ENCODE peak calls at places on chromosomes 6 and 20, in nine cellular contexts. J, K, C, Y, N, V, S, W and D are unnamed samples.

GRCh38 chr6:12605888-12606345 is 110.7 kb upstream of the PHACTR1 start:
- DNase-seq in W (peak; percentile 15), S (no peak), J (peak; percentile 47), C (no peak), Y (peak; percentile 82), K (peak; percentile 48), V (no peak), N (no peak), D (peak; percentile 38)

GRCh38 chr20:63354636-63355385 is 6.3 kb downstream of the CHRNA4 start:
- DNase-seq in N (no peak), S (no peak), V (no peak), K (no peak), C (no peak), W (no peak), J (no peak), Y (no peak), D (no peak)

GRCh38 chr6:160431791-160432404 is 83.7 kb downstream of the SLC22A3 start:
- DNase-seq in V (no peak), J (no peak), C (no peak), K (no peak), W (no peak), Y (no peak), S (no peak), N (no peak), D (no peak)

GRCh38 chr20:34549291-34549928 is 9.1 kb upstream of the MAP1LC3A start:
- DNase-seq in J (no peak), S (no peak), Y (peak; percentile 95), V (no peak), K (no peak), W (no peak), C (no peak), N (no peak), D (peak; percentile 26)

GRCh38 chr6:11185204-11185842 is 47.1 kb downstream of the NEDD9 start:
- DNase-seq in S (no peak), J (no peak), K (no peak), V (no peak), C (no peak), Y (no peak), N (no peak), W (no peak), D (no peak)

GRCh38 chr6:75217203-75217602 is 11.3 kb upstream of the COL12A1 start:
- DNase-seq in K (no peak), W (no peak), S (no peak), J (no peak), N (no peak), C (no peak), V (no peak), Y (peak; percentile 45), D (no peak)

GRCh38 chr6:38846844-38847243 is 131.7 kb downstream of the DNAH8 start:
- DNase-seq in Y (no peak), V (no peak), C (no peak), S (no peak), K (no peak), W (no peak), J (no peak), N (no peak), D (no peak)

GRCh38 chr20:51972031-51972430 is 169.7 kb upstream of the SALL4 start:
- DNase-seq in W (no peak), S (no peak), Y (no peak), V (no peak), N (no peak), K (no peak), C (no peak), J (no peak), D (no peak)

GRCh38 chr20:6906871-6907270 is 139.4 kb downstream of the BMP2 start:
- DNase-seq in N (no peak), C (no peak), W (no peak), J (no peak), V (no peak), Y (no peak), S (no peak), K (no peak), D (no peak)

GRCh38 chr6:73811706-73812105 is 115.7 kb downstream of the CD109 start:
- DNase-seq in W (no peak), N (no peak), C (no peak), Y (no peak), V (no peak), K (peak; percentile 11), S (no peak), J (no peak), D (no peak)

DNA sequence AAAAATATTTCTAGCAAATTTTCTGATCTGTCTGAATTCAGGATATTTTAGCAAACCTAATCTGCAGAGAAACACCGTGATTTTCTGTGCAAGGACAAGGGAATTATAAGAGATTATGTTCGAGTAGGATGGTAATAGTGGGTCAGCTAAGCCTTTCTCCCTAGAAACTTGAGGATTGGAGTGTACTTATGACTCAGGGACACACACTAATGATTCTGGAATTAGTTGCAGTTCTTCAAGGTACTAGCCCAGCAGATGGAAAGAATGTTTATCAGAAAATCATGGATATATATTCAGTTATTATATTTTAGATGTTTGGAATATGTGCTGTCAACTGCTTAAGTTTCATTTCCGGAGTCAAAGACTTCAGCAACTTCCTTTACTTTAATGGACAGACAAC is 177.1 kb upstream of the MAP3K7 start:
- DNase-seq in Y (no peak), S (no peak), V (no peak), J (no peak), C (no peak), W (no peak), K (no peak), N (no peak), D (no peak)
- H3K4me3 ChIP-seq in Y (no peak overlapping the region), S (no peak overlapping the region), V (no peak overlapping the region), J (no peak overlapping the region), C (no peak overlapping the region), W (no peak overlapping the region), K (no peak overlapping the region), N (no peak overlapping the region), D (no peak overlapping the region)

GRCh38 chr20:48636301-48636700 is 191.5 kb downstream of the PREX1 start:
- DNase-seq in C (no peak), Y (no peak), K (no peak), S (no peak), W (no peak), V (no peak), N (no peak), J (no peak), D (no peak)

GRCh38 chr20:48639899-48640298 is 187.9 kb downstream of the PREX1 start:
- DNase-seq in N (no peak), S (no peak), C (no peak), V (no peak), Y (no peak), W (no peak), K (no peak), J (no peak), D (no peak)

GRCh38 chr20:48640871-48641270 is 186.9 kb downstream of the PREX1 start:
- DNase-seq in S (no peak), W (no peak), C (no peak), Y (no peak), J (no peak), N (no peak), K (no peak), V (no peak), D (no peak)

GRCh38 chr20:48637461-48637860 is 190.3 kb downstream of the PREX1 start:
- DNase-seq in C (no peak), J (no peak), S (no peak), Y (no peak), K (no peak), V (no peak), N (no peak), W (no peak), D (no peak)

DNA sequence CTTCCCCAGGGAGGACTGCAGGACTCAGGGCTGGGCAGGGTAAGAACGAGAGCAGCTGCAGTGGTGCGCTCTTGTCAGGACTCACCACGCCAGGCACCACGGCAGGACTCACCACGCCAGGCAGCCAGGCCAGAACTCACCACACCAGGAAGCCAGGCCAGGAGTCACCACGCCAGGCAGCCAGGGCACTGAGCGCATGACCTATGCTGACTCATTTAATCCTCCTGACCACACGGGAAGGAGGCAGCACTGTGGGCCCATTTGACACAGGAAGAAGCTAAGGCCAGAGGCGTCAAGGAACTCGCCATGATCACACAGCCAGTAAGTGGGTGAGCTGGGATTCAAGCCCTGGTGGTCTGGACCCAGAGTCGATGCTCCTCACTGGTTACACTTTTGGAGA is 189.3 kb downstream of the PREX1 start:
- DNase-seq in W (no peak), J (no peak), C (no peak), N (no peak), Y (no peak), K (no peak), V (no peak), S (no peak), D (no peak)
- H3K36me3 ChIP-seq in W (peaks cover 29% of the 10 kb centered on the region), J (no peaks in the 10 kb centered on the region), C (no peaks in the 10 kb centered on the region), N (peaks cover 74% of the 10 kb centered on the region), Y (peaks cover 10% of the 10 kb centered on the region), K (peaks cover 98% of the 10 kb centered on the region), V (peaks cover 85% of the 10 kb centered on the region), S (peaks cover 92% of the 10 kb centered on the region), D (no peaks in the 10 kb centered on the region)

DNA sequence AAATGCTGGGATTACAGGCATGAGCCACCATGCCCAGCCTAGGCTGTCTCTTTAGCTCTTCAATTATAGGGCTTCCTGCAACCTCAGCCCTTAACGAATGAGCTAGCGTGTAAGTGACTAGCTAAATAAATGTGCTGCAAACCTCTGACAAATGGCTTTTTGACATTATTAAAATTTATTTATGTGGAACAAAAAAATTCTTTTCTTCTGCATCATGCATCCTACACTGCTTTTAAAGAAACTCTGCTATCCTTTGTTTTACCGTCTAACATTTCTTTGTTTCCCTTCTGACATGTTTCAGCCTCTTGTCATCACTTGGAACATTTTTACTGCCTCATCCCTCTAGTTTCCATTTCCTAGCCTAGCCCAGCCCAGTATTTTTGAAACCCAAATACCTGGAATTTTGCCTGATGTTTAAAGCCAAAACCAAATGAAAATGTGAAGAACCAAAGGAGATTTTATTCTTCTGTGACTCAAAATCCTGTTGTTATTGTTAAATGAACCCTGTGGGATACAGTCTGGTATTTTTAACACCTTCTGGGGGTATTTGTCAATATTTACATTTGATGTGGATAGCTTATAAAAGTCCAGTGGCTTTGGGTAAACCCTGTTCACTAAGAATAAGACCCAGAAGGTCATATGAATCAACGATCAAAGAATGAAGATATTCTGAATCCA is 9.5 kb downstream of the NT5E start:
- DNase-seq in J (no peak), N (no peak), C (no peak), W (no peak), K (no peak), S (no peak), V (no peak), Y (no peak), D (no peak)
- H3K4me1 ChIP-seq in J (peaks cover 27% of the 10 kb centered on the region), N (peaks cover 24% of the 10 kb centered on the region), C (peaks cover 16% of the 10 kb centered on the region), W (peaks cover 45% of the 10 kb centered on the region), K (no peaks in the 10 kb centered on the region), S (no peaks in the 10 kb centered on the region), V (no peaks in the 10 kb centered on the region), Y (peaks cover 3% of the 10 kb centered on the region), D (no peaks in the 10 kb centered on the region)

DNA sequence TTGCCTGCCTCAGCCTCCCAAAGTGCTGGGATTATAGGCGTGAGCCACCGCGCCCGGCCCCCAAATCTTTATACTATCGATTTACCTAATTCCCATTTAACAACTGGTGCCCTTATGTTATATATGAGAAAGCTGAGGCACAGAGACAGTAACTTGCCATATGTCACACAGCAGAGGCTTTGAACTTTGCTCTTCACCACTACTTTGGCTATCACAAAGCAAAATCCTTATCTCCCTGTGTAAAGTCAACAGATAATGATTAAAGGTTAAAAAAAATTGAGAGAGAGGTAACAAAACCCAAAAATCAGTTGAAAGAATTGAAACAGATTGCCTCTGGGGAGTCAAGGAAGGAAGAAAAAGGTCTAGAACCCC is 22.3 kb downstream of the ILRUN start:
- DNase-seq in Y (no peak), C (no peak), V (no peak), N (no peak), S (no peak), K (no peak), W (no peak), J (no peak), D (no peak)
- H3K4me3 ChIP-seq in Y (no peak overlapping the region), C (no peak overlapping the region), V (no peak overlapping the region), N (no peak overlapping the region), S (peak overlapping the region; percentile 61), K (no peak overlapping the region), W (no peak overlapping the region), J (no peak overlapping the region), D (no peak overlapping the region)

GRCh38 chr20:62141043-62141396 is 2.2 kb downstream of the PSMA7 start:
- DNase-seq in J (no peak), C (no peak), W (no peak), S (no peak), N (no peak), K (no peak), V (no peak), Y (no peak), D (no peak)
- H3K36me3 ChIP-seq in J (peaks cover 69% of the 10 kb centered on the region), C (peaks cover 13% of the 10 kb centered on the region), W (peaks cover 49% of the 10 kb centered on the region), S (peaks cover 48% of the 10 kb centered on the region), N (peaks cover 44% of the 10 kb centered on the region), K (peaks cover 72% of the 10 kb centered on the region), V (peaks cover 48% of the 10 kb centered on the region), Y (peaks cover 24% of the 10 kb centered on the region), D (peaks cover 58% of the 10 kb centered on the region)